ENCODE peak calls at places on chromosomes 16 and 17, in five cellular contexts. A is IMR-90, H is H9, V is neuronal stem cell, K is H1. U is an unnamed sample.

GRCh38 chr17:39929657-39930407 is 2.3 kb downstream of the LRRC3C start:
- DNase-seq in A (peak), H (no peak), V (no peak), K (no peak), U (peak)

GRCh38 chr17:10295728-10296343 is 77.0 kb downstream of the MYH13 start:
- DNase-seq in A (peak), H (peak), V (peak), K (peak), U (peak)

GRCh38 chr16:3036726-3037315 is at the start of gene BICDL2:
- DNase-seq in A (no peak), H (peak), V (no peak), K (no peak), U (no peak)

GRCh38 chr17:79544142-79544914 is 66.5 kb downstream of the RBFOX3 start:
- DNase-seq in A (no peak), H (no peak), V (no peak), K (no peak), U (no peak)

GRCh38 chr17:64425191-64425590 is 23.7 kb upstream of the MILR1 start:
- DNase-seq in A (no peak), H (no peak), V (no peak), K (no peak), U (no peak)

GRCh38 chr16:3015865-3016521 is 2.0 kb downstream of the CLDN6 start:
- DNase-seq in A (no peak), H (no peak), V (no peak), K (no peak), U (no peak)

GRCh38 chr16:80015566-80015965 is 415.0 kb upstream of the MAF start:
- DNase-seq in A (peak), H (no peak), V (no peak), K (no peak), U (no peak)

GRCh38 chr16:1839554-1839953 is 12.5 kb downstream of the FAHD1 start:
- DNase-seq in A (peak), H (no peak), V (no peak), K (no peak), U (no peak)

GRCh38 chr17:42106009-42106408 is 6.5 kb downstream of the DHX58 start:
- DNase-seq in A (no peak), H (no peak), V (no peak), K (no peak), U (no peak)

GRCh38 chr17:43308999-43309398 is 75.2 kb upstream of the RNU2-1 start:
- DNase-seq in A (no peak), H (no peak), V (no peak), K (no peak), U (no peak)

GRCh38 chr16:82263456-82264159 is 93.6 kb upstream of the MPHOSPH6 start:
- DNase-seq in A (peak), H (peak), V (peak), K (no peak), U (peak)

GRCh38 chr17:74190154-74190553 is 13.3 kb upstream of the RPL38 start:
- DNase-seq in A (peak), H (no peak), V (no peak), K (no peak), U (no peak)

GRCh38 chr17:5422505-5422904 is 2.5 kb downstream of the RPAIN start:
- DNase-seq in A (peak), H (no peak), V (no peak), K (no peak), U (no peak)

GRCh38 chr16:86510465-86511261 is at the start of gene FOXF1:
- DNase-seq in A (peak), H (peak), V (peak), K (no peak), U (no peak)

GRCh38 chr17:80256034-80256350 is 4.7 kb upstream of the RNF213 start:
- DNase-seq in A (no peak), H (no peak), V (no peak), K (no peak), U (no peak)

GRCh38 chr16:27257271-27257670 is 11.3 kb downstream of the NSMCE1 start:
- DNase-seq in A (no peak), H (no peak), V (no peak), K (no peak), U (no peak)

GRCh38 chr17:61749823-61750404 is 113.4 kb downstream of the BRIP1 start:
- DNase-seq in A (no peak), H (no peak), V (no peak), K (no peak), U (no peak)

GRCh38 chr17:73522696-73523095 is 121.5 kb downstream of the SDK2 start:
- DNase-seq in A (no peak), H (no peak), V (no peak), K (no peak), U (no peak)

GRCh38 chr16:73046484-73047214 is 1.3 kb downstream of the ZFHX3 start:
- DNase-seq in A (no peak), H (no peak), V (no peak), K (no peak), U (peak)

GRCh38 chr17:29019475-29020181 is 13.8 kb upstream of the SEZ6 start:
- DNase-seq in A (no peak), H (peak), V (no peak), K (no peak), U (no peak)

GRCh38 chr17:61139219-61139618 is 260.4 kb upstream of the TBX2 start:
- DNase-seq in A (peak), H (no peak), V (no peak), K (no peak), U (peak)

GRCh38 chr17:60832206-60832605 is 154.6 kb downstream of the BCAS3 start:
- DNase-seq in A (no peak), H (no peak), V (no peak), K (no peak), U (no peak)

GRCh38 chr16:49961087-49961486 is 63.9 kb upstream of the CNEP1R1 start:
- DNase-seq in A (peak), H (no peak), V (no peak), K (no peak), U (peak)

GRCh38 chr17:10177921-10178788 is 20.3 kb downstream of the GAS7 start:
- DNase-seq in A (peak), H (peak), V (no peak), K (peak), U (peak)

GRCh38 chr17:44977740-44978584 is 9.9 kb upstream of the C1QL1 start:
- DNase-seq in A (no peak), H (no peak), V (no peak), K (no peak), U (no peak)

GRCh38 chr17:4530799-4531730 is 24.1 kb downstream of the MYBBP1A start:
- DNase-seq in A (no peak), H (no peak), V (no peak), K (no peak), U (no peak)

GRCh38 chr16:67339453-67339852 is 12.8 kb downstream of the LRRC36 start:
- DNase-seq in A (peak), H (no peak), V (no peak), K (no peak), U (no peak)

GRCh38 chr16:78461496-78461938 is 362.1 kb downstream of the WWOX start:
- DNase-seq in A (no peak), H (no peak), V (no peak), K (no peak), U (no peak)

GRCh38 chr16:72455743-72456659 is 284.0 kb upstream of the PMFBP1 start:
- DNase-seq in A (no peak), H (no peak), V (no peak), K (no peak), U (no peak)

GRCh38 chr17:54899201-54899600 is 1.5 kb upstream of the TOM1L1 start:
- DNase-seq in A (no peak), H (no peak), V (no peak), K (no peak), U (peak)

GRCh38 chr17:68973098-68973929 is 18.1 kb upstream of the ABCA8 start:
- DNase-seq in A (no peak), H (no peak), V (no peak), K (no peak), U (no peak)

GRCh38 chr17:35743911-35744328 is 9.1 kb downstream of the GAS2L2 start:
- DNase-seq in A (peak), H (peak), V (no peak), K (no peak), U (peak)

GRCh38 chr16:23149267-23149992 is at the start of gene USP31:
- DNase-seq in A (peak), H (peak), V (peak), K (peak), U (peak)
- H3K14ac ChIP-seq in A (peak), H (peak), V (peak), K (no peak), U (peak)

DNA sequence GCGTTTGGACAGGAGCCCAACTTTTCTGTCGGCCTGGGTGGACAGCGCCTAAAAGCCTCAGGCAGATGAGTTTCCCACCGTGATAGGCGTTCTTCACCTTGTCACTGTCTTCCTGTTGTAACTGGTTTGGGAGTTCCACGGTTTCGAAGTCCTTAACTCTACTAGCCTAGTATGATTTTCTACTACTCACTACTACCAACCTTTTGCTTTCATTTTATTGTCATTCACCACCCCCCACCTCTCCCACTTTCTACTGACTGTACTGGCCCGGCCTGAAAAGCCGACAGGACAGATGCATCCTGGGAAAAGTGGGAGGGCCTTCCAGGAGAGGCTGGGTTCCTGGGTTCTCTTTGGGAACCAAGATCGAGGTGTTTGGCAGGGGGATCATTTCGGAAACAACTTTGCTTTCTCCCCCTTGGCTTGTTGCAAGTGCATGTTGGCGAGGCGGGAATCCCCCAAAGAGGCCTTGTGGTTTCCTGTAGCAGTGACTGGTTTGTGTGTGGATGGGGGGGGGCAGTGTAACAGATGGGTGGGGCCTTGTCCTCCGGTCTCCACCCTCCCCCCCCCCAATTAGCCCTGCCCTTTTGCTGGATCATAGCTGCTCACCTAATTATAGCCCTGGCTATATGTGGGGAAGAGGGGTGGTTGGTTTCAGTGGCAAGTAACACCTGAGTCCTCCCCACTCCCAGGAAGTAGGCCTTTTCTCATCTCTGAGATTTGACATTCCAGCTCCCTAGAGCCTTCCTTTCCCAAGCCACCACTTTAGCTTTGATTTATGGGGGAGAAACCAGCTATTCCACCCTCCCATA is 1.4 kb downstream of the EIF5A start:
- DNase-seq in A (peak), H (peak), V (no peak), K (no peak), U (peak)
- H4K91ac ChIP-seq in A (peak), H (peak), V (no peak), K (peak), U (peak)

DNA sequence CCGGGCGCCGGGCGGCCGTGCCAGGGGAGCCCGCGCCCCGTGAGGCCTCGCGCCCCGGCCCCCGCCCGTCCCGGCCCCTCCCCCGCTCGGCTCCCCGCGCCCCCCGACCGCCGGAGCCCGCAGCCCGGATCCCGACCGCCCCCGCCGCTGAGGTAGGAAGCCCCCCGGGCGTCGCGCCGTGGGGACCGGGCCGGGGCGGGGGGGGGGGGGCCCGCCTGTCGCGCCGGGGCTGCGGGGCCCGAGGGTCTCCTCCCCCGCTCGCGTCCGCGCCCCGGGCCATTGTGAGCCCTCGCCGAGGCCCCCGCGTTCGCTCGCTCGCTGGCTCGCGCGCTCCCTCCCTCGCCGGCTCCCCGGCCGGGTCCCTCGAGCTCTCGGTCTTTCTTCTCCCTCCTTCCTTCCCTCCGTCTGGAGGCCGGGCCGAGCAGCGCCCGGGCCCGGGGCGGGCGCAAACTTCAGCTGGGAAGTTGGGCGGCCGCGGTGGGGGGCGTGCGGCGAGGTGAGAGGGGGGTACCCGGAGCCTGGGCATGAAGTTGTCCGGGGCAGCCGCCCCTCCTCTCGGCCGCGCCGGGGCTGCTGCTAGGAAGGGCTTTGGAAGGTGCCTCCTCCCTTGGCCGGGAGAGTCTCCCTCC is 350 bp downstream of the GLIS2 start:
- DNase-seq in A (no peak), H (no peak), V (no peak), K (no peak), U (peak)
- H3K27ac ChIP-seq in A (peak), H (no peak), V (no peak), K (no peak), U (peak)

DNA sequence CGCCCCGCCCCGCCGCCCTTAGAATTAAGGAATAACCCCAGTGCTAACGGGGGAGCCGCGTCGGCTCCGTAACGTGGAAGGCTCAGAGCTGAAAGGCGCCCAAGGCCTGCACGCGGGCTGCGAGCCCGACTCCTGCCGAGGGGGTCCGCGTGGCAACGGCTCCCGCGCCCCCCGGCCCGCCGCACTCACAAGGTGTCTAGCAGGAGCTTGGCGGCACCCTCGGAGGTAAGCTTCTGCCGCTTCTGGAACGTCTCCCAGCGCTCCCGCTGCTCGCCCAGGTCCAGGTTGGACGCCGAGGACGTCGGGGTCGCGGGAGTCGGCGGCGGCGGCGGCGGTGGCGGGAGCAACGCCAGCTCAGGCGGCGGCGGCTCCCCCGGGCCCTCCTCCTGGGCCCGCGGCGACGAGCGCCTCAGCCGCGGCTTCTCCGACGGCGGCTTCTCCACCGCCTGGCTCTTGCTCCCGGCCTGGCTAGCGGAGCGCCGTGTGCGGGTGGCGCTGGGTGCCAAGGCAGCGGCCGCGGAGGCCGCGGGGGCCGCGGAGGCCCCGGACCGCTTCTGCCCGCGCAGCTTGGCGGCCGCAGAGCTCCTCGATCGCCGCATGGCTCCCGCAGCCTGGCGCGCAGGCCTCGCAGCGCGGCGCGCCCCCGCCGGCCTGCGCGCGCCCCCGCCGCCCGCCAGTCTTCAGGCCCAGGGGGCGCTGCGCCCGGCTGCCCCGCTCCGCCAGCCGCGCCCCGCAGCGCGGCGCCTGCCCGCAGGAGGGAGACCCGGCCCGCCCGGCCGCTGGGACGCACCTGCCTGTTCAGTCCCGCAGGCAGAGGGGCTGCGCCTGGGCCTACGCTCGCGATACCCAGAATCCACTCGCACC is at the start of gene CENPV:
- DNase-seq in A (peak), H (peak), V (peak), K (peak), U (no peak)
- H3K14ac ChIP-seq in A (no peak), H (peak), V (peak), K (no peak), U (peak)

GRCh38 chr17:1737531-1738291 is 5.0 kb upstream of the SERPINF2 start:
- DNase-seq in A (no peak), H (no peak), V (no peak), K (no peak), U (no peak)

GRCh38 chr17:1736348-1737281 is 6.1 kb upstream of the SERPINF2 start:
- DNase-seq in A (peak), H (no peak), V (no peak), K (no peak), U (no peak)

GRCh38 chr17:1735418-1735817 is 7.3 kb upstream of the SERPINF2 start:
- DNase-seq in A (no peak), H (no peak), V (no peak), K (no peak), U (no peak)

GRCh38 chr17:1733759-1734158 is 8.9 kb upstream of the SERPINF2 start:
- DNase-seq in A (no peak), H (no peak), V (no peak), K (no peak), U (no peak)

DNA sequence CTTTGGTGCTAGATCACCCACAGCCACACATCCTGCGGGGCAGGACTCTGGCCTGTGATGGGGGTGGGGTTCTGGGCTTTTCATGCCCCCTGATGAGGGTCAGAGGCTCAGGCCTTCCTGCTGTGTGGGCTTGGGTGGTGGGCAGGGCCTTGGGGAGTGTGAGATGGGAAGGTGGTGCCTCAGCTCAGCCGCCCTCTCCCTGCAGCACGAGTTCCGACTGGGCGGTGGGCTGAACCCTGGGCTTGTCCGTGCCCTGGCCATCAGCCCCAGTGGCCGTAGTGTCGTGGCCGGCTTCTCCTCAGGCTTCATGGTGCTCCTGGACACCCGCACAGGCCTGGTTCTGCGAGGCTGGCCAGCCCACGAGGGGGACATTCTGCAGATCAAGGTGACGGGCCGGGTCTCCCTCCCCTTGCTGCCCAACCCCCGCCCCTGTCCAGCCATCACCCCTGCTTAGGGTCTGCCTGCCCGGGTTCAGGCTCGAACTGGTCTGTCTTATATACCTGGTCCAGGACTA is 6.8 kb upstream of the SERPINF2 start:
- DNase-seq in A (no peak), H (no peak), V (no peak), K (no peak), U (no peak)
- H4K91ac ChIP-seq in A (no peak), H (no peak), V (no peak), K (no peak), U (no peak)

GRCh38 chr17:76611747-76612143 is 26.1 kb upstream of the ST6GALNAC2 start:
- DNase-seq in A (no peak), H (no peak), V (no peak), K (no peak), U (no peak)
- H3K27ac ChIP-seq in A (no peak), H (no peak), V (peak), K (no peak), U (no peak)

DNA sequence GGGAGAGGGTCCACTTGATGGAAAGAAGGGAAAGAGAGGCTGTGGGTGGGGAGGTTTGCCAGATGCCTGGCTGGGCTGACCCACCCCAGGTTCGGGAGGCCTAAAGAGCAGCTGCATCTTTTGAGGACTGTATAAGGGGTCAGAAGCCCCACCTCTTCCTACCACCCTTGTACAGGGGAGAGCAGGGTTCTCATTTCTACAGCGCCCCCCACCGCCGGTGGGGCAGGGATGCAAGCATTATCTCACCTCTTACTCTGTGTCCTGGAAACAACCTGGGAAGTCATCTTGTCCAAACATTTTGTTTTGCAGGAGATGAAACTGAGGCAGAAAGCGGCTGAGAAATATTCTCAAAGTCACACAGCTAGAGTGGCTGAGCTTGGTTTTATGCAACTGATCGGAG is 22.5 kb upstream of the CCDC182 start:
- DNase-seq in A (no peak), H (peak), V (no peak), K (no peak), U (no peak)
- H3K14ac ChIP-seq in A (no peak), H (no peak), V (no peak), K (no peak), U (no peak)